ENCODE peak calls at places on chromosomes 6 and 20, in five cellular contexts. C, E, B, S and G are unnamed samples. For H3K4me1 and H3K27me3, the result is how much of the 10 kb centered on the place peaks cover.

GRCh38 chr20:57315964-57316480 is 13.6 kb upstream of the SPO11 start:
- DNase-seq in C (no peak), E (no peak), B (no peak), S (no peak), G (no peak)

GRCh38 chr6:157304840-157305675 is 18.3 kb downstream of the TMEM242 start:
- DNase-seq in C (no peak), E (no peak), B (peak), S (no peak), G (no peak)

GRCh38 chr6:30647802-30648460 is 998 bp downstream of the C6orf136 start:
- DNase-seq in C (no peak), E (no peak), B (no peak), S (no peak), G (no peak)

GRCh38 chr20:54510546-54511129 is 35.2 kb downstream of the DOK5 start:
- DNase-seq in C (no peak), E (no peak), B (peak), S (peak), G (no peak)

GRCh38 chr20:63124092-63124781 is 91.7 kb downstream of the YTHDF1 start:
- DNase-seq in C (peak), E (no peak), B (peak), S (no peak), G (no peak)

GRCh38 chr6:79076160-79076559 is 1.9 kb downstream of the PHIP start:
- DNase-seq in C (no peak), E (peak), B (no peak), S (no peak), G (peak)

GRCh38 chr6:51841656-51842055 is 245.8 kb downstream of the PKHD1 start:
- DNase-seq in C (no peak), E (no peak), B (no peak), S (peak), G (no peak)

GRCh38 chr6:53361549-53362031 is 12.8 kb upstream of the ELOVL5 start:
- DNase-seq in C (peak), E (no peak), B (no peak), S (peak), G (peak)

GRCh38 chr20:56690531-56691175 is 61.5 kb downstream of the TFAP2C start:
- DNase-seq in C (peak), E (no peak), B (no peak), S (no peak), G (no peak)

GRCh38 chr6:152635949-152636674 is 1.1 kb downstream of the SYNE1 start:
- DNase-seq in C (no peak), E (no peak), B (peak), S (peak), G (no peak)

GRCh38 chr6:11965499-11965898 is 46.6 kb upstream of the HIVEP1 start:
- DNase-seq in C (no peak), E (no peak), B (no peak), S (no peak), G (no peak)

GRCh38 chr6:63597142-63598000 is 25.1 kb downstream of the LOC128125822 start:
- DNase-seq in C (peak), E (no peak), B (no peak), S (no peak), G (no peak)

GRCh38 chr6:98653171-98653570 is 181.2 kb upstream of the POU3F2 start:
- DNase-seq in C (peak), E (no peak), B (no peak), S (no peak), G (no peak)

GRCh38 chr6:24719125-24719931 is at the start of gene C6orf62:
- DNase-seq in C (peak), E (no peak), B (peak), S (peak), G (peak)

GRCh38 chr6:137264308-137265075 is 45.3 kb upstream of the IFNGR1 start:
- DNase-seq in C (no peak), E (no peak), B (peak), S (no peak), G (no peak)

GRCh38 chr6:150919938-150920337 is 54.4 kb downstream of the MTHFD1L start:
- DNase-seq in C (no peak), E (no peak), B (no peak), S (no peak), G (no peak)

GRCh38 chr6:4374231-4374630 is 238.9 kb upstream of the ECI2 start:
- DNase-seq in C (no peak), E (no peak), B (no peak), S (peak), G (no peak)

GRCh38 chr6:148760143-148760505 is 13.3 kb downstream of the UST start:
- DNase-seq in C (no peak), E (no peak), B (no peak), S (no peak), G (no peak)
- H3K4me3 ChIP-seq in C (no peak), E (no peak), B (no peak), S (no peak), G (peak)

GRCh38 chr20:59749293-59749680 is 144.9 kb downstream of the PHACTR3 start:
- DNase-seq in C (peak), E (no peak), B (peak), S (no peak), G (no peak)

GRCh38 chr20:59750209-59750840 is 146.0 kb downstream of the PHACTR3 start:
- DNase-seq in C (no peak), E (no peak), B (no peak), S (no peak), G (no peak)

GRCh38 chr20:59747671-59748515 is 143.6 kb downstream of the PHACTR3 start:
- DNase-seq in C (no peak), E (no peak), B (no peak), S (no peak), G (no peak)

GRCh38 chr20:59751075-59751711 is 146.9 kb downstream of the PHACTR3 start:
- DNase-seq in C (peak), E (peak), B (peak), S (peak), G (no peak)

DNA sequence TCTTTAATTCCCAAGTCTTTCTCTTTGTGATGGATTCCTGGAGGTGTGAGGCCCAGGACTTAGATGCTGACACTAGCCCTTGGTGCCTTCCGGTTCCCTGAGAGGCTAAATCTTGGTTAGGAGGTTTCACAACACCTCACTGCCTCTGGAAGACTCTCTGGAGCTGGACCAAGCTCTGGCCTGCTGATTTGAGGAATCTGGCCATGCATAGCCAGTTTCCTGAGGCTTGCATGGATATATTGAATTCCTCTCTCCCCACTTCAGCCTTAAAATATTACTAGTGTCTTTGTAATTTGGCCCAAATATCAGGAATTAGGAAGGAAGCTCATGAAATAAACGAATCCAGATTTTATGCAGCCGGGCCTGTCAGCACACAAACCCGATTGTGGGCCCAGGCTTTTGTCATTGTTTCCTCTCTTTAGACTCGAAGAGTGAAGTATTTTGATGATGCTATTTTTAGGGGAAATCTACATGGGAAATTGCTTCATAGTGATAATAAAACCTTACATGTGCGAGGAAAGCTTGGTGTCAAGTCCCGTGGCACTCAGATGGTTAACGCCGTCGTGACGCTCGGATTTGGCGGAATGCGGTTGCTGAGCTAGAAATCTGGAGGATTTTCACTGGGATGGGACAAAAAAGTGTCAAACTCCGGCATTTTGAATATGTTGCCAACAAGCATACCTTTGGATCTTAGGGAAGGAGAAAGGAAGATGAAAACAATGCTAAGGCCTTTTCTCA is 144.4 kb downstream of the PHACTR3 start:
- DNase-seq in C (no peak), E (no peak), B (peak), S (no peak), G (no peak)
- H3K4me1 ChIP-seq in C (under half), E (under half), B (under half), S (under half), G (under half)

GRCh38 chr6:100464162-100464851 is 414 bp downstream of the SIM1 start:
- DNase-seq in C (no peak), E (no peak), B (peak), S (peak), G (no peak)

GRCh38 chr6:100466410-100467143 is 1.9 kb upstream of the SIM1 start:
- DNase-seq in C (no peak), E (peak), B (peak), S (peak), G (no peak)

GRCh38 chr6:100463685-100464161 is 998 bp downstream of the SIM1 start:
- DNase-seq in C (no peak), E (no peak), B (no peak), S (peak), G (no peak)

GRCh38 chr6:100465701-100466409 is 1.1 kb upstream of the SIM1 start:
- DNase-seq in C (no peak), E (no peak), B (no peak), S (peak), G (no peak)

DNA sequence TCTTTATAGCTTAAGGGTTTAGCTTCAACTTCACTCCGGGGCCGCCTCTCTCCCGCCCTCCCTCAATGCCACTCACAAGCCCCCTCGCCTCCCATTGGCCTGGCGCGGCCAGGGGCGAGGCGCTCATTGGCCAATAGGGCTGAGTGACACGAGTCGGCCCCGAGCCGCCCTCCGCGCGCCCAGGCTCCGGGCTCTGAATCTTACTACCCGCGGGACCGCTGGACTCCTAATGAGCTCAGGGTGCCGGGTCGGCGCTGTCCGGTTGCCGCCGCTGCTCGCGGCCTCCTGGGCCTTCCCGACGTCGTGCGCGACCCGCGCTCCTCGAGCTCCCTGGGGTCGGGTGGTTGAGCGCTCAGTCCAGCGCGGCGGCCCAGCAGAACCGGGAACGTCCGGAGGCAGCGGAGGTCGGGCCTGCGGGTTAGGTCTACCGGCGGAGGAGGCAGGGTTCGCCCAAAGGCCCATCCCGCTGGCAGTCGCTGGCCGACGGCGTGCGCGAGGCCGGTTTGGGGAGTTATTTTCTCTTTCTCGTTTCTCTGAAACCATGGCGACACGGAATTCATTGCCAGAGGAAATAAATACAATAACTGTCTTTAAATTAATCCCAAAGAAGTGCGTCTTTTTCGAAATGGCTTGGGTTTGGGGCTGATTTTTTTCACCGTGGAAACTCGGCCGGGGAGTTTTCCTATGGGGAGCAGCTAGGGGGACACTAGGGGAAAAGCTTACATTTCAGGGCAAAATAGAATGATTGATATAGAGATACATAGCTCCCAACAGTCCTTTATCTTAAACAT is at the start of gene SIM1:
- DNase-seq in C (no peak), E (no peak), B (peak), S (peak), G (no peak)
- H3K27me3 ChIP-seq in C (under half), E (half or more), B (under half), S (half or more), G (under half)

GRCh38 chr6:37931076-37931465 is 111.5 kb downstream of the ZFAND3 start:
- DNase-seq in C (no peak), E (no peak), B (no peak), S (no peak), G (no peak)
- H3K4me3 ChIP-seq in C (no peak), E (no peak), B (no peak), S (no peak), G (no peak)

DNA sequence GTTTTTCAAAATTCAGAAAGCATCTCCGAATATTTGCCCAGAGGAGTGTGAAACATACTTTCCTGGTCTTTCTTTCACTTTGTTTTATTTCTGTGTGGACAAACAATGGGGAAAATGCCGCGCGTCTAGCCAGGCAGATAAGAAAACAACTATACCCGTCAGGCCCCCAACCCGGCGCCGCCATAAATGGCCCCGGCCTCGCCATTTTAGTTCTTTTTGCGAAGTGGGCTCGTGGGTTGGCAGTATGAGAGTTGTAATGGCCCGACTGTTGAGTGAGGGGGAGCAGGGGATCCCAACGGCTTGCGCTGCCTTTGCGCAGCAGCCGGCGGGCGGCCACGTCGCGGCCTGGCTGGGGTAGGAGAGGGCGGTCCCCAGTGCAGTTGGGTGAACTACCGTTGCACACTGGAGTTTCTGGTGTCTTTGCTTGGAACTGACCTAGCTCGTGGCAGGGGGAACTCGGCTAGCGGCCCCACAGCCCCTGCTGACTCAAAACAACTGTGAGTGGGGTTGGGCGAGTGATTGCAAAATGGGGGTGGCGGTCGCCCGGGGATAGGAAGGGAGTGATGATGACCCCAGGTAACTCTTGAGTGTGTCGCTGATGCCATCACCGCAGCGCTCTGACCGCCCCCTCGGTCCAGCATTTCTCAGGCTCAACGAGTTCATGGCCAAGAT is 7.3 kb downstream of the HSPA1B start:
- DNase-seq in C (peak), E (peak), B (peak), S (peak), G (peak)
- H3K4me1 ChIP-seq in C (under half), E (half or more), B (under half), S (under half), G (under half)

GRCh38 chr20:3672864-3673550 is 8.8 kb downstream of the ADAM33 start:
- DNase-seq in C (no peak), E (no peak), B (peak), S (no peak), G (no peak)
- H3K27me3 ChIP-seq in C (under half), E (half or more), B (under half), S (under half), G (under half)